ENCODE peak calls at places on chromosomes 16 and 17, in eight cellular contexts. S is fibroblast of lung, V is heart right ventricle, T is breast epithelium, W is activated B cell treated with CpG ODN at 0.5 μM for 24 hours, D is brain microvascular endothelial cell, R is esophagus squamous epithelium, B is stomach. X is an unnamed sample.

GRCh38 chr16:82062645-82063058 is 27.6 kb downstream of the HSD17B2 start:
- DNase-seq in S (peak), V (no peak), T (no peak), W (no peak), D (no peak), R (no peak), B (no peak), X (no peak)

GRCh38 chr17:72591500-72592241 is 470.9 kb downstream of the SOX9 start:
- DNase-seq in S (peak), V (no peak), T (no peak), W (no peak), D (no peak), R (no peak), B (no peak), X (no peak)

GRCh38 chr16:17921357-17921978 is 415.1 kb downstream of the NPIPA8 start:
- DNase-seq in S (no peak), V (no peak), T (no peak), W (peak), D (no peak), R (no peak), B (no peak), X (no peak)

GRCh38 chr16:30659507-30660423 is 1.5 kb downstream of the FBRS start:
- DNase-seq in S (peak), V (no peak), T (peak), W (peak), D (no peak), R (no peak), B (no peak), X (no peak)

GRCh38 chr17:79280822-79281572 is 206.4 kb downstream of the ENGASE start:
- DNase-seq in S (no peak), V (no peak), T (no peak), W (no peak), D (no peak), R (no peak), B (no peak), X (no peak)

GRCh38 chr16:733382-734207 is 6.7 kb downstream of the HAGHL start:
- DNase-seq in S (no peak), V (no peak), T (no peak), W (no peak), D (no peak), R (no peak), B (no peak), X (no peak)

GRCh38 chr16:85234310-85235235 is 122.3 kb upstream of the CIBAR2 start:
- DNase-seq in S (peak), V (peak), T (no peak), W (no peak), D (peak), R (no peak), B (peak), X (no peak)

GRCh38 chr17:62162898-62163297 is 97.8 kb upstream of the MED13 start:
- DNase-seq in S (no peak), V (no peak), T (no peak), W (no peak), D (no peak), R (no peak), B (no peak), X (no peak)

GRCh38 chr16:25140459-25140858 is 28.9 kb downstream of the LCMT1 start:
- DNase-seq in S (no peak), V (no peak), T (no peak), W (no peak), D (peak), R (no peak), B (no peak), X (no peak)

GRCh38 chr16:67257486-67258159 is 8.8 kb downstream of the SLC9A5 start:
- DNase-seq in S (no peak), V (no peak), T (no peak), W (no peak), D (no peak), R (no peak), B (no peak), X (no peak)

GRCh38 chr16:89040861-89041570 is 52.6 kb upstream of the ACSF3 start:
- DNase-seq in S (no peak), V (no peak), T (no peak), W (no peak), D (no peak), R (no peak), B (no peak), X (no peak)

GRCh38 chr17:61669522-61669921 is 78.5 kb upstream of the NACA2 start:
- DNase-seq in S (no peak), V (no peak), T (no peak), W (no peak), D (no peak), R (no peak), B (no peak), X (no peak)

GRCh38 chr17:33200587-33200986 is 92.5 kb downstream of the ASIC2 start:
- DNase-seq in S (peak), V (no peak), T (no peak), W (no peak), D (peak), R (no peak), B (no peak), X (no peak)

GRCh38 chr17:43915561-43915960 is 8.2 kb upstream of the MPP2 start:
- DNase-seq in S (peak), V (no peak), T (no peak), W (no peak), D (no peak), R (no peak), B (no peak), X (no peak)

GRCh38 chr16:56265184-56265583 is 73.9 kb downstream of the GNAO1 start:
- DNase-seq in S (no peak), V (no peak), T (no peak), W (no peak), D (no peak), R (no peak), B (no peak), X (no peak)

GRCh38 chr16:87464691-87465300 is 28.0 kb downstream of the ZCCHC14 start:
- DNase-seq in S (peak), V (peak), T (peak), W (no peak), D (peak), R (no peak), B (peak), X (peak)

GRCh38 chr17:67221062-67221998 is 23.7 kb downstream of the HELZ start:
- DNase-seq in S (peak), V (peak), T (no peak), W (no peak), D (peak), R (no peak), B (no peak), X (no peak)

GRCh38 chr17:27968206-27968732 is 74.2 kb upstream of the NLK start:
- DNase-seq in S (no peak), V (peak), T (no peak), W (no peak), D (no peak), R (no peak), B (peak), X (no peak)

GRCh38 chr17:10879110-10879509 is 41.2 kb upstream of the PIRT start:
- DNase-seq in S (no peak), V (no peak), T (no peak), W (no peak), D (no peak), R (no peak), B (peak), X (no peak)

GRCh38 chr17:61454095-61454931 is 2.1 kb downstream of the TBX4 start:
- DNase-seq in S (peak), V (no peak), T (peak), W (no peak), D (no peak), R (no peak), B (no peak), X (no peak)

GRCh38 chr17:50139950-50140885 is 10.3 kb upstream of the SAMD14 start:
- DNase-seq in S (peak), V (peak), T (no peak), W (peak), D (peak), R (no peak), B (peak), X (peak)

GRCh38 chr16:912684-913613 is 57.8 kb downstream of the LMF1 start:
- DNase-seq in S (no peak), V (no peak), T (no peak), W (no peak), D (no peak), R (no peak), B (peak), X (no peak)

GRCh38 chr17:49567104-49567521 is 8.6 kb upstream of the NXPH3 start:
- DNase-seq in S (no peak), V (no peak), T (no peak), W (no peak), D (no peak), R (no peak), B (no peak), X (no peak)

GRCh38 chr16:56368545-56368944 is 56.8 kb downstream of the AMFR start:
- DNase-seq in S (no peak), V (no peak), T (no peak), W (no peak), D (no peak), R (no peak), B (no peak), X (no peak)

GRCh38 chr17:77769215-77769614 is 189.3 kb upstream of the TNRC6C start:
- DNase-seq in S (no peak), V (no peak), T (no peak), W (no peak), D (no peak), R (no peak), B (no peak), X (no peak)

GRCh38 chr17:49913226-49914095 is 55.5 kb upstream of the DLX4 start:
- DNase-seq in S (no peak), V (no peak), T (no peak), W (no peak), D (peak), R (no peak), B (no peak), X (no peak)

GRCh38 chr16:14562691-14563491 is 67.2 kb downstream of the PARN start:
- DNase-seq in S (peak), V (peak), T (no peak), W (no peak), D (peak), R (no peak), B (peak), X (no peak)

GRCh38 chr16:48284772-48285409 is 37.6 kb upstream of the ABCC11 start:
- DNase-seq in S (no peak), V (no peak), T (no peak), W (no peak), D (no peak), R (no peak), B (no peak), X (no peak)

GRCh38 chr17:40524243-40524965 is 23.0 kb upstream of the TNS4 start:
- DNase-seq in S (no peak), V (no peak), T (no peak), W (no peak), D (no peak), R (no peak), B (no peak), X (no peak)

GRCh38 chr16:74564451-74564984 is 42.4 kb downstream of the GLG1 start:
- DNase-seq in S (no peak), V (no peak), T (no peak), W (no peak), D (no peak), R (no peak), B (no peak), X (no peak)

GRCh38 chr16:1591306-1591705 is 20.6 kb downstream of the IFT140 start:
- DNase-seq in S (no peak), V (no peak), T (no peak), W (no peak), D (no peak), R (no peak), B (no peak), X (no peak)

GRCh38 chr17:60618080-60618479 is 18.1 kb downstream of the PPM1D start:
- DNase-seq in S (no peak), V (no peak), T (no peak), W (no peak), D (no peak), R (no peak), B (no peak), X (no peak)

DNA sequence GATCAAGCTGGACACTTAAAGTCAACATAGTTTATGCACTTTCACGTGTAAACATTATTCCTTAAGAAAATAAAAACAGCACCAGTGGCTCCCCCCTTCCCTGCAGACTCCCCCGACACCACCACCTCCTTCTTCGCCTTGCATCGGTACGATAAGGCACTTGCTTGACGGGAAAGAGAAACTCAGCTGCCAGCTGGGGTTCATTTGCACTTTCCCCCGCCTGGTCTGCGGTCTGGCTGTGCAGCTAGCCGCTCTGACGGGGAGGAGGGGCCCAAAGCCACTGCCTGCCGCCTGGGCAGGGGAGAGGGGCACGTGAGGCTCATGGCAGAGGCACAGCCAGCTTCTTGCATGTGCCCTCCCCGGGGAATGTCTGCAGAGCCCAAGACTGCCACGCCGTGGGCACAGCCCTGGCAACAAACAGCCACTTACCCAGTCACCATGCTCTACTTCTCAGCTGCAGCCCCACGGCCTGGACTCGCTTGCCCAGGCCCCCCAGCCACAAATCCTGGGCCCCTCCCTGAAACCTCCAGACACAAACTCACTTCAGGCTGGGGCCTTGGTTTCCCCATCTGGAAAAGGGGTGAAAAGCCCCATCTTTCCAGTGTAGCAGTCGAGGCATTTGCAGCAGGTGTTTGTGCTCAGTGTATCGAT is 16.5 kb upstream of the PRM1 start:
- DNase-seq in S (peak), V (peak), T (peak), W (peak), D (peak), R (peak), B (peak), X (peak)
- TF ChIP-seq CTCF in S (no peak), V (peak), T (no peak), W (no peak), D (no peak), R (no peak), B (no peak), X (no peak)

DNA sequence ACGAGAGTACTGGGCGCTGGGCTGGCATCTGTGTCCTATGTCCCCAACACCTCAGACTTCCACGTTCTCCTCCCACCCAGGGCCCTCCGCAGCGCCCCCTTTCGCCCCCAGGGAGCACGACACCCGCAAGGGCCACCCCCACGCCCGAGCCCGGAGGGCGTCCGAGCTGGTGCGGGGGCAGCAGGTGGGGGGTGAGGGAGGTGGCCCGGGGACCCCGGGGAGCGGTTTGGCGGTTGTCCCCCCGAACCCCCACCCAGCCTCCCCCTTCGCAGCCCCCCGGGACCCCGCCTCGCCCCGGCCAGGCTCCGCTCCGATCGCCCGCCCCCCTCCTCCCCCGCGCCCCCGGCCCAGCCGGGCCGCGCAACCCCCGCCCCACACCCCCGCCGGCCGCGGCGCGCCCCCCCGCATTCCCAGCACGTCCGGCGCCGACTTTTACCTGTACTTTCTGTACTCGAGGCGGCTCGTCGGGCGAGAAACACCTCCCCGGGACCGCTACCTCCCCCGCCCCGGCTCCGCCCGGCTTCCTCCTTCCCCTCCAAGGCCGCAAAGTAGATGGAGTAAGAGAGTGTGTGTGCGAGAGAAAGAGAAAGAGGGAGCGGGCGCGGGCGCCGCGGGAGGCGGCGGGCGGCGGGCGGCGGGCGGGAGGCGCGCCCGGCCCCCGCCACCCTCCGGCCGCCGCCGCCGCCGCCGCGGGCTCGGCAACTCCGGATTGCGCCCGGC is 897 bp downstream of the CDYL2 start:
- DNase-seq in S (peak), V (no peak), T (no peak), W (peak), D (no peak), R (no peak), B (peak), X (peak)
- TF ChIP-seq CTCF in S (peak), V (peak), T (no peak), W (no peak), D (peak), R (peak), B (peak), X (peak)

DNA sequence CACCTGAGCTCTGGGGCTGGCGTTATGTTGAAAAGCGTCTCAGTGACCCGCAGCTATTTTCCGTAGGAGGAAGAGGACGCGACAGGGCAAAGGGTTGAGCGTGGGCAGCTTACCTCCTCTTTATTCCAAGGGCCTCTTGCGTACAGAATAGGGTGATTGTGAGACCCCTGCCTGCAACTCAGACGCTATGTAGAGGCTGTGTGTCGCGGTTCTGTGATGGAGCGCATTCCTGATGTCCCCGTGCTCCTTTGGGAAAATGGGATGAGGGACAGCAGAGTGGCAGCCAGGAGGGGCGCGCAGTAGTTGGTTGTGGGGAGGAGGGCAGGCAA is 533 bp upstream of the CDH8 start:
- DNase-seq in S (no peak), V (no peak), T (no peak), W (no peak), D (no peak), R (no peak), B (no peak), X (no peak)
- TF ChIP-seq CTCF in S (no peak), V (no peak), T (no peak), W (no peak), D (no peak), R (no peak), B (no peak), X (no peak)

DNA sequence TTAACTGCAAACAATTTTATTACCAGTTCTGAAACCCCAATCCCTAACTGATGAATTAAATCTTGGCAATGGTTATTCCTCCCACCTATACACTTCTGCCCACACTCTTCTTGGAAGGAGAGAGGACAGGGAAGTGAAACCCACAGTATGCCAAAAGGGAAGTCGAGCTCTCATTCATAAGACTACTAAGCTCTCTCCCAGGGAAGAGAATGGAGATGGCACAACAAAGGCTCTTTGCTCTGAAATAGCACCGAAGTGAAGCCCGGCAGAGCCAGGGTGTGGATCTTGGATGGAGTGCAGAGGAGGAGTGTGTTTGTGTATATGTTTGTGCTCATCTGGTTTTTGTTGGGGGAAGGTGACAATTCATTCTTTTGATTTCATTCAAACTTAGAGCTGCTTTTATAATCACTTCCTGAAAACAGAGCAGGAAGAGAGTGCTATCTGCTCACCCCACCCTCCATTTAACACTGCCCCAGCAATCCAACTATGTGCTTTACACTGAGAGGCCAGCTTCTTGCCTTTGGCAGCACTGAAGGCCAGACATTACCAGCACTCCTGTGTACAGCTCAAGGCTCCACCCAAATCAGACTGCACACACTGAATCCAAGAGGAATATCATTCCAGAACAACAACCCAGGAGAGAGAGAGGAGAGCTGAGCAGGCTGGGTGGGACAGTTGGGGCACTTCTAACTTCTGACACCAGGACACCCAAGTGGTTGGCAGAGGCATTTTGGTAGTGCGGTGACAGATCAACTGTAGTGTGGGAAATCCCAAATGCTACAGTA is 68.8 kb downstream of the HIC1 start:
- DNase-seq in S (no peak), V (peak), T (no peak), W (no peak), D (no peak), R (no peak), B (no peak), X (peak)
- TF ChIP-seq CTCF in S (no peak), V (no peak), T (no peak), W (no peak), D (no peak), R (no peak), B (no peak), X (no peak)

GRCh38 chr17:42878123-42878880 is 22.3 kb upstream of the G6PC1 start:
- DNase-seq in S (no peak), V (peak), T (no peak), W (no peak), D (no peak), R (no peak), B (peak), X (no peak)
- TF ChIP-seq CTCF in S (no peak), V (no peak), T (no peak), W (no peak), D (peak), R (no peak), B (no peak), X (no peak)

X was measured in CD14-positive monocyte.